ENCODE peak calls at places on chromosomes 12 and 14, in four cellular contexts. F is GM12878, R is K562, J is GM12891. Y is an unnamed sample.

GRCh38 chr14:47264842-47265241 is 410.6 kb downstream of the MDGA2 start:
- DNase-seq in F (no peak), R (no peak), J (no peak), Y (no peak)

GRCh38 chr12:95169368-95169767 is 47.9 kb downstream of the FGD6 start:
- DNase-seq in F (no peak), R (peak; percentile 72), J (no peak), Y (no peak)

GRCh38 chr12:19409376-19409775 is 29.9 kb upstream of the AEBP2 start:
- DNase-seq in F (no peak), R (no peak), J (no peak), Y (no peak)

GRCh38 chr14:32258574-32258973 is 55.5 kb upstream of the RNU6-8 start:
- DNase-seq in F (no peak), R (peak; percentile 11), J (no peak), Y (no peak)

GRCh38 chr12:123270380-123271181 is 1.1 kb downstream of the CDK2AP1 start:
- DNase-seq in F (no peak), R (peak; percentile 24), J (no peak), Y (no peak)

GRCh38 chr14:65170768-65171251 is 68.5 kb upstream of the MAX start:
- DNase-seq in F (peak; percentile 40), R (peak; percentile 11), J (no peak), Y (no peak)

GRCh38 chr12:107684990-107685359 is 624 bp upstream of the PWP1 start:
- DNase-seq in F (no peak), R (peak; percentile 61), J (no peak), Y (no peak)

GRCh38 chr12:95683418-95683817 is 107.1 kb downstream of the NTN4 start:
- DNase-seq in F (no peak), R (no peak), J (no peak), Y (no peak)

GRCh38 chr12:94182971-94183701 is 34.8 kb downstream of the PLXNC1 start:
- DNase-seq in F (no peak), R (no peak), J (no peak), Y (no peak)

GRCh38 chr14:101379842-101380241 is 181.5 kb upstream of the DIO3 start:
- DNase-seq in F (no peak), R (no peak), J (no peak), Y (no peak)

GRCh38 chr14:89093083-89093482 is 268.6 kb downstream of the TTC8 start:
- DNase-seq in F (no peak), R (no peak), J (no peak), Y (no peak)

GRCh38 chr12:116969615-116970575 is 59.1 kb downstream of the FBXW8 start:
- DNase-seq in F (no peak), R (no peak), J (no peak), Y (no peak)

GRCh38 chr14:92917041-92917940 is 5.7 kb upstream of the CHGA start:
- DNase-seq in F (no peak), R (no peak), J (no peak), Y (no peak)

DNA sequence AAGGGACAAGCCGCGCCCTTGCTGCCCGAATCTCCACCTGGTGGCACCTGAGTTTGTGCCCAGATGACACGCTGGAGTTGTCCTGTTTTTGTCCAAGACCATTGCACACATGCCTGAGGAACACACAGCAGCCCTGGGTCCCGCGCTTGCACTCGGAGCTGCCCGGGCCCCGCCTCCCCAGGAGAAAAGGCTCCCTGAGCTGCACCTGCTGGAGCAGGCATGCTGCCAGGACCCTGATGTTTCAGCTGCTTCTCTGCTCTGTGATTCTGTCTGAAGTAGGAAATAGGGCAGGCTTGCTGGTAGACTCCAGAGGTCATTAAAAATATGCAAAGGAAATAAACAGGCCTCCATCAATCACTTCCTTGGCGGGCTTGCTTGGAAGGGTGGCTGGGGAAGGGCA is 271.6 kb downstream of the CACNA1C start:
- DNase-seq in F (no peak), R (no peak), J (no peak), Y (no peak)
- TF ChIP-seq SPI1 in F (no peak), R (no peak), J (no peak), Y (no peak)

GRCh38 chr14:70804556-70805162 is 4.7 kb downstream of the MAP3K9 start:
- DNase-seq in F (no peak), R (no peak), J (no peak), Y (no peak)
- TF ChIP-seq SPI1 in F (no peak), R (no peak), J (no peak), Y (no peak)

GRCh38 chr12:64633940-64634337 is 23.6 kb downstream of the RASSF3 start:
- DNase-seq in F (no peak), R (peak; percentile 58), J (no peak), Y (no peak)
- TF ChIP-seq SPI1 in F (no peak), R (no peak), J (no peak), Y (no peak)

GRCh38 chr12:120225200-120225558 is 24.3 kb upstream of the RPLP0 start:
- DNase-seq in F (no peak), R (peak; percentile 36), J (no peak), Y (no peak)
- TF ChIP-seq SPI1 in F (no peak), R (no peak), J (no peak), Y (no peak)